ENCODE peak calls at places on chromosomes 7 and 10, in ten cellular contexts. R is astrocyte of the spinal cord, W is tibial artery, X is AG04450, M is suprapubic skin, Y is fibroblast of mammary gland, A is NB4, U is left lung, S is heart right ventricle, H is A673. N is an unnamed sample.

GRCh38 chr7:129828989-129829676 is 123.6 kb downstream of the UBE2H start:
- DNase-seq in Y (peak; percentile 37), S (no peak), X (no peak), U (no peak), A (peak; percentile 69), H (peak; percentile 43), R (no peak), W (no peak), M (no peak), N (no peak)

GRCh38 chr7:26850193-26850651 is 14.2 kb downstream of the SKAP2 start:
- DNase-seq in Y (peak; percentile 69), U (no peak), A (no peak), M (no peak), H (no peak), R (peak; percentile 19), X (no peak), W (no peak), S (no peak), N (peak; percentile 0)

GRCh38 chr10:99983280-99983988 is 26.3 kb downstream of the DNMBP start:
- DNase-seq in U (no peak), Y (peak; percentile 99), X (no peak), A (no peak), M (peak; percentile 72), W (no peak), S (peak; percentile 27), R (peak; percentile 71), H (no peak), N (peak; percentile 94)

GRCh38 chr10:112314822-112315474 is 31.7 kb downstream of the TECTB start:
- DNase-seq in S (peak; percentile 67), A (peak; percentile 75), X (peak; percentile 55), R (peak; percentile 66), U (peak; percentile 82), H (peak; percentile 71), Y (peak; percentile 79), M (peak; percentile 70), W (peak; percentile 78), N (peak; percentile 88)

GRCh38 chr10:100469756-100470155 is 6.9 kb downstream of the WNT8B start:
- DNase-seq in H (no peak), U (no peak), W (no peak), X (no peak), R (no peak), A (no peak), S (no peak), Y (no peak), M (no peak), N (no peak)

GRCh38 chr7:129090307-129090907 is 35.5 kb upstream of the TNPO3 start:
- DNase-seq in M (no peak), A (no peak), R (no peak), S (no peak), U (no peak), H (no peak), W (no peak), Y (no peak), X (no peak), N (no peak)

GRCh38 chr10:1662361-1663025 is 74.8 kb downstream of the ADARB2 start:
- DNase-seq in A (peak; percentile 8), M (no peak), Y (no peak), H (peak; percentile 15), S (no peak), X (no peak), W (peak; percentile 31), U (no peak), R (no peak), N (no peak)

GRCh38 chr10:30027057-30028005 is 32.1 kb downstream of the JCAD start:
- DNase-seq in X (no peak), R (no peak), Y (no peak), S (peak; percentile 43), W (no peak), U (peak; percentile 88), M (peak; percentile 72), H (no peak), A (peak; percentile 88), N (peak; percentile 55)

GRCh38 chr7:150963707-150964559 is 14.2 kb downstream of the KCNH2 start:
- DNase-seq in R (no peak), H (no peak), S (peak; percentile 22), Y (no peak), X (no peak), W (no peak), M (no peak), U (peak; percentile 41), A (no peak), N (no peak)

GRCh38 chr7:106354822-106355221 is 70.0 kb upstream of the NAMPT start:
- DNase-seq in U (no peak), S (no peak), X (no peak), W (no peak), A (no peak), R (no peak), H (no peak), Y (no peak), M (no peak), N (no peak)

GRCh38 chr7:151792671-151793070 is 84.2 kb downstream of the PRKAG2 start:
- DNase-seq in R (no peak), A (no peak), X (no peak), U (no peak), Y (no peak), W (no peak), M (no peak), S (no peak), H (no peak), N (peak; percentile 26)

GRCh38 chr10:103752680-103753248 is 102.6 kb downstream of the SH3PXD2A start:
- DNase-seq in U (no peak), R (no peak), H (no peak), X (no peak), Y (peak; percentile 38), A (peak; percentile 62), M (no peak), S (no peak), W (no peak), N (no peak)

GRCh38 chr7:13279854-13280435 is 592.5 kb downstream of the ARL4A start:
- DNase-seq in W (no peak), Y (peak; percentile 41), S (no peak), R (peak; percentile 58), M (no peak), U (no peak), H (peak; percentile 61), A (peak; percentile 41), X (peak; percentile 3), N (peak; percentile 55)

GRCh38 chr7:33143996-33144718 is 14.8 kb downstream of the BBS9 start:
- DNase-seq in Y (peak; percentile 9), A (no peak), S (no peak), R (peak; percentile 78), X (no peak), W (no peak), H (no peak), M (no peak), U (no peak), N (peak; percentile 80)

GRCh38 chr7:117949232-117949631 is 76.0 kb upstream of the CTTNBP2 start:
- DNase-seq in M (no peak), A (no peak), R (peak; percentile 35), S (no peak), W (no peak), X (no peak), U (no peak), H (no peak), Y (peak; percentile 6), N (peak; percentile 34)

DNA sequence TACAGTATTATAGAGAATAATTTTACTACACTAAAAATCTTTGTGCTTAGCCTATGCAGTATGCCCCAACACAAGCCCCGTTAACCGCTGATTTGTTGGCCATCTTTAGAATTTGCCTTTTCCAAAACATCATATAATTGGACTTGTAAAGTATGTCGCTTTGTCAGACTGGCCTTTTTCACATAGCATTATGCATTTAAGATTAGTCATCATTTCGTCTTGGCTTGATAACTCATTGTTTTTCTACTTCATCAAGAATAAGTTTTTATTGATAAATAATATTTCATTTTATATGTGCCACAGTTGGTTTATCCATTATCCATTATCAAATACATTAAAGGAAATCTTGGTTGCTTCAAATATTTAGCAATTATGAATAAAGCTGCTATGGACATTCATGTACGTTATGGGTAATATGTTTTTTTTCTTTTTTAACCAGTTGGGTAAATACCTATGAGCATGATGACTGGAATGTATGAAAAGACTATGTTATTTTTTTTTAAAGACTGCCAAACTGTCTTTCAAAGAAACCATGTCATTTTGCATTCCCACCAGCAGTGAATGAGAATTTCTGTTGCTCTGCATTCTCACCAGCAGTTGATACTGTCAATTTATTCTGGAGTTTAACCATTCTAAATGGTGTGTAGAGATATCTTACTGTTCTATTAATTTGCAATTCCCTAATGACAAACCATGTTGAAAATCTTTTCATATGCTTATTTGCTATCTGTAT is 273.1 kb upstream of the KCND2 start:
- DNase-seq in H (no peak), A (no peak), R (peak; percentile 26), X (no peak), Y (no peak), U (no peak), M (no peak), S (no peak), W (no peak), N (peak; percentile 33)
- TF ChIP-seq CTCF in H (no peak), A (no peak), R (no peak), X (no peak), Y (no peak), U (no peak), M (no peak), S (no peak), W (no peak), N (no peak)

GRCh38 chr7:18771834-18772566 is 276.5 kb downstream of the HDAC9 start:
- DNase-seq in M (no peak), W (no peak), S (no peak), X (no peak), H (no peak), U (no peak), R (no peak), A (no peak), Y (peak; percentile 88), N (no peak)
- H3K4me3 ChIP-seq in M (no peak overlapping the region), W (no peak overlapping the region), S (no peak overlapping the region), X (no peak overlapping the region), H (no peak overlapping the region), U (no peak overlapping the region), R (no peak overlapping the region), A (no peak overlapping the region), Y (no peak overlapping the region), N (no peak overlapping the region)

GRCh38 chr7:116341222-116341907 is 131.0 kb downstream of the TES start:
- DNase-seq in Y (no peak), W (no peak), S (no peak), U (no peak), R (no peak), X (no peak), M (no peak), H (peak; percentile 78), A (no peak), N (peak; percentile 56)
- TF ChIP-seq CTCF in Y (peak; percentile 34), W (no peak), S (no peak), U (no peak), R (peak; percentile 12), X (peak; percentile 36), M (no peak), H (peak; percentile 73), A (no peak), N (peak; percentile 59)

DNA sequence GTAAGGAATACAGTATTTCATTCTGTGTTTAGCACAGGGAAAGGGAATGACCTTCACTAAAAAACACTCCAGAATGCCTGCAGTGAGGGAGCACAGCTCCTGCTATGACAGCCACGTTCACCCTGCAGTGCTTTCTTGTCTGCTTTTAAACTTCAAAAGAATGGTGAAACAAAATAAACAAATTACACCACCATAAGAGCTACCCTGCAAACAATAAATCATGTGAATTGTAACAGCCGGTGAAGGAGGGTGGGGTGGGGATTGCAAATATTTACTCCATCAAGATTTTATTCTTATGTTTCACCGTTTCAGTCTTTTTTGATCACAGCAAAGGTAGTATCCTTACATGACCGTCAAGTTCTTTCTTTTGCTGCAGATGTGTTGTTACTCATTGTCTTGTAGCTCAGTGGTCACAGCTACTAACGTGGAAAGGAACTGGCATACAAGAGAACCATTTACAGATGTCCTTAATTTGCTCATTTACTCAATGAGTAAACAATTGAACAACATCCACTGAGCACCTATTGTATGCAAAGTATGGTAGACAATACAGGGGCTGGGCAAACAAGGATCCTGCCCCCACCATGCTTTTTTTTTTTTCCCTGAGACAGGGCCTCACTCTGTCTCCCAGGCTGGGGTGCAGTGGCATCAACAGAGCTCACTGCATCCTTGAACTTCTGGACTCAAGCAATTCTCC is 4.1 kb upstream of the CHN2 start:
- DNase-seq in A (no peak), S (no peak), H (no peak), M (no peak), W (no peak), R (no peak), X (no peak), U (no peak), Y (no peak), N (no peak)
- H3K4me3 ChIP-seq in A (no peak overlapping the region), S (no peak overlapping the region), H (no peak overlapping the region), M (no peak overlapping the region), W (no peak overlapping the region), R (no peak overlapping the region), X (no peak overlapping the region), U (no peak overlapping the region), Y (no peak overlapping the region), N (no peak overlapping the region)

N was measured in choroid plexus epithelial cell.